ENCODE peak calls at places on chromosomes 5 and 9, in seven cellular contexts. G is H1, H is SK-N-SH, S is HCT116, U is HepG2, W is K562, I is GM12878. E is an unnamed sample.

GRCh38 chr9:114155263-114155966 is at the start of gene COL27A1:
- DNase-seq in G (peak), H (peak), S (peak), U (peak), W (peak), I (no peak), E (peak)

GRCh38 chr5:35282805-35283204 is 52.5 kb upstream of the PRLR start:
- DNase-seq in G (no peak), H (no peak), S (no peak), U (no peak), W (no peak), I (no peak), E (no peak)

GRCh38 chr5:44051591-44051990 is 337.6 kb downstream of the FGF10 start:
- DNase-seq in G (no peak), H (no peak), S (no peak), U (no peak), W (no peak), I (no peak), E (no peak)

GRCh38 chr5:124468671-124469411 is 277.6 kb downstream of the ZNF608 start:
- DNase-seq in G (peak), H (no peak), S (no peak), U (no peak), W (no peak), I (no peak), E (no peak)

GRCh38 chr5:17187401-17187800 is 30.0 kb upstream of the BASP1 start:
- DNase-seq in G (no peak), H (no peak), S (no peak), U (no peak), W (no peak), I (no peak), E (no peak)

GRCh38 chr9:131669234-131670172 is 70.4 kb downstream of the RAPGEF1 start:
- DNase-seq in G (no peak), H (no peak), S (no peak), U (no peak), W (no peak), I (no peak), E (no peak)

GRCh38 chr5:1468247-1468612 is 23.0 kb upstream of the SLC6A3 start:
- DNase-seq in G (no peak), H (peak), S (no peak), U (peak), W (peak), I (no peak), E (peak)

GRCh38 chr5:123937230-123937629 is 425.3 kb downstream of the CSNK1G3 start:
- DNase-seq in G (peak), H (peak), S (peak), U (peak), W (peak), I (peak), E (peak)

GRCh38 chr5:79886456-79886855 is 104.6 kb downstream of the MTX3 start:
- DNase-seq in G (no peak), H (no peak), S (no peak), U (no peak), W (no peak), I (no peak), E (no peak)

GRCh38 chr5:142106061-142106460 is 2.5 kb upstream of the NDFIP1 start:
- DNase-seq in G (no peak), H (no peak), S (no peak), U (no peak), W (no peak), I (no peak), E (no peak)

GRCh38 chr5:141560141-141560540 is 58.7 kb downstream of the DIAPH1 start:
- DNase-seq in G (no peak), H (no peak), S (no peak), U (no peak), W (no peak), I (no peak), E (no peak)

GRCh38 chr5:146082798-146083197 is 22.6 kb downstream of the PLAC8L1 start:
- DNase-seq in G (no peak), H (no peak), S (no peak), U (no peak), W (no peak), I (peak), E (no peak)

GRCh38 chr5:71651554-71651953 is 64.4 kb downstream of the MCCC2 start:
- DNase-seq in G (no peak), H (no peak), S (no peak), U (no peak), W (no peak), I (no peak), E (no peak)

GRCh38 chr9:6489099-6489498 is 76.1 kb downstream of the UHRF2 start:
- DNase-seq in G (no peak), H (no peak), S (no peak), U (no peak), W (no peak), I (no peak), E (no peak)

GRCh38 chr9:113536483-113537226 is 73.1 kb downstream of the RGS3 start:
- DNase-seq in G (no peak), H (peak), S (no peak), U (no peak), W (no peak), I (no peak), E (no peak)

GRCh38 chr5:130168211-130168610 is 263.9 kb downstream of the CHSY3 start:
- DNase-seq in G (no peak), H (no peak), S (no peak), U (no peak), W (no peak), I (no peak), E (no peak)

GRCh38 chr5:143889986-143890385 is 78.0 kb downstream of the HMHB1 start:
- DNase-seq in G (no peak), H (no peak), S (no peak), U (no peak), W (no peak), I (no peak), E (no peak)

GRCh38 chr5:59065551-59065950 is 482.7 kb downstream of the RAB3C start:
- DNase-seq in G (no peak), H (no peak), S (no peak), U (no peak), W (no peak), I (no peak), E (no peak)
- TF ChIP-seq JUND in G (no peak), H (no peak), S (no peak), U (no peak), W (no peak), I (no peak), E (no peak)

GRCh38 chr9:34589656-34590375 is at the start of gene CNTFR:
- DNase-seq in G (no peak), H (peak), S (no peak), U (no peak), W (peak), I (no peak), E (peak)

GRCh38 chr9:34590376-34591090 is 1.0 kb upstream of the CNTFR start:
- DNase-seq in G (no peak), H (no peak), S (no peak), U (no peak), W (no peak), I (no peak), E (no peak)

GRCh38 chr9:34589371-34589655 is 211 bp downstream of the CNTFR start:
- DNase-seq in G (no peak), H (no peak), S (no peak), U (no peak), W (no peak), I (no peak), E (no peak)

GRCh38 chr9:34587271-34587670 is 2.3 kb downstream of the CNTFR start:
- DNase-seq in G (no peak), H (no peak), S (no peak), U (no peak), W (no peak), I (no peak), E (no peak)

DNA sequence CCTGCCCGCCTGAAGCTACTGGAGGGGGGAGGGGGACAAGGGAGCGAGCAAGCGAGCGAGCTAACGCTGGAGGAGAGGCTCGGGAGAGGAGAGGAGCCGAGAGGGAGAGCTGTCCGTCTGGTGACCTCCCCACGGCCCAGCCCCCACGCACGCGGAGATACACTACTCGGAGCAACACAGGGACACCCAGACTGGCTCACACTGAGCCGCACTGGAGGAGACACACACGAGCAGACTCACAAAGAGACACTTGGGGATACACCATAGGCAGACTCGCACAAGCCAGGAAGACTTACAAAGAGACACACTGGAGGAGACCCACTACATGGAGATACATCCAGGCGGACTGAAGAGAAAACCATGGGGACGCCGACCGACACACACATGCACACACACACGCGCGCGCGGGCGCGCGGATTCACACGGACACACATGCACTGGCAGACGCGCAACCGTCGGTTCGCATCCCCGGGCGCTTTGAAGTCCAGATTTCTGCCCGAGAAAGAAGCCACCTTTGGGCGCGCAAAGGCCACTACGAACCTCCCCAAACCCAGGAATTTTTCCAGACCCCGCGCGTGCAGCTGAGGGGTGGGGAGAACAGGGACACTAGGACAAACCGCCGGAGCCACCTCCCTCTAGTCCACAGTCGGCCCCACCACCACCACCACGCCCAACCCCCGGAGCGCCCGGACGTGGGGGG is 703 bp downstream of the CNTFR start:
- DNase-seq in G (no peak), H (peak), S (no peak), U (no peak), W (no peak), I (no peak), E (no peak)
- TF ChIP-seq JUND in G (no peak), H (no peak), S (no peak), U (no peak), W (no peak), I (no peak), E (no peak)

DNA sequence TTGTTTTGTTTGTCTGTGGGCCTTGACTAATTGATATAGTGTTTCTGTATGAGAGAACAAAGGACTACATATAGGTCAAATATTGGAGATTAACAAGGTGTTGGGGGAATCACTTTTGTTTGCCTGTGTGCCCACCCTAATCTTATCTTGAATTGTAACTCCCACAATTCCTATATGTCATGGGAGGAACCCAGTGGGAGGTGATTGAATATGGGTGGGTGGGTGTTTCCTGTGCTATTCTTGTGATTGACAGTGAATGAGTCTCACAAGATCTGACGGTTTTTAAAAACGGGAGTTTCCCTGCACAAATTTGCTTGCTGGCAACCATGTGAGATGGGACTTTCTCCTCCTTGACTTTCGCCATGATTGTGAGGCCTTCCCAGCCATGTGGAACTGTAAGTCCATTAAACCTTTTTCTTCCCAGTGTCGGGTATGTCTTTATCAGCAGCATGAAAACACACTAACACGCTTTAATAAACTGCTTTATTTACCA is 64.9 kb upstream of the HSPB3 start:
- DNase-seq in G (no peak), H (no peak), S (no peak), U (no peak), W (no peak), I (no peak), E (no peak)
- TF ChIP-seq JUND in G (no peak), H (no peak), S (no peak), U (no peak), W (no peak), I (no peak), E (no peak)

GRCh38 chr5:58666598-58667595 is 84.0 kb downstream of the RAB3C start:
- DNase-seq in G (no peak), H (peak), S (no peak), U (no peak), W (no peak), I (no peak), E (no peak)
- TF ChIP-seq JUND in G (no peak), H (no peak), S (no peak), U (no peak), W (no peak), I (no peak), E (no peak)